ENCODE peak calls at places on chromosomes 4 and X, in ten cellular contexts. R is stimulated activated CD4-positive, alpha-beta T cell treated with anti-CD3 and anti-CD28 coated beads, Interleukin-1b, Interleukin-23, amount 100 ng/mL, for 48 hours; N is AG09309; Z is central memory CD8-positive, alpha-beta T cell; I is B cell; P is activated naive CD4-positive, alpha-beta T cell treated with Interleukin-2 at 50 U/mL for 16 hours; D is DMS 273 treated with DMSO at 0.1 percent for 48 hours; Q is NCI-H1105; L is skeletal muscle cell; S is fibroblast of gingiva. H is an unnamed sample.
A peak's percentile ranks its signal among the peaks of the same experiment; 100 is the strongest.

GRCh38 chrX:71532078-71532752 is 689 bp upstream of the OGT start:
- DNase-seq in R (peak; percentile 74), N (no peak), Z (peak; percentile 48), I (peak; percentile 49), P (peak; percentile 60), D (no peak), Q (no peak), L (peak; percentile 22), S (peak; percentile 0), H (no peak)

GRCh38 chr4:7429069-7429416 is 5.7 kb downstream of the PSAPL1 start:
- DNase-seq in R (no peak), N (no peak), Z (no peak), I (no peak), P (no peak), D (no peak), Q (no peak), L (no peak), S (no peak), H (no peak)

GRCh38 chrX:38929966-38930421 is 128.7 kb downstream of the MID1IP1 start:
- DNase-seq in R (no peak), N (peak; percentile 42), Z (no peak), I (no peak), P (no peak), D (no peak), Q (no peak), L (peak; percentile 29), S (peak; percentile 42), H (no peak)

GRCh38 chr4:22417408-22417807 is 98.5 kb downstream of the ADGRA3 start:
- DNase-seq in R (no peak), N (no peak), Z (no peak), I (no peak), P (no peak), D (no peak), Q (no peak), L (no peak), S (no peak), H (no peak)

GRCh38 chr4:52852041-52852440 is 10.1 kb upstream of the RASL11B start:
- DNase-seq in R (no peak), N (no peak), Z (no peak), I (no peak), P (no peak), D (no peak), Q (no peak), L (no peak), S (no peak), H (no peak)

GRCh38 chr4:26803462-26803861 is 57.2 kb upstream of the STIM2 start:
- DNase-seq in R (no peak), N (no peak), Z (no peak), I (no peak), P (no peak), D (peak; percentile 85), Q (no peak), L (no peak), S (peak; percentile 22), H (no peak)

GRCh38 chrX:115367956-115368355 is 78.4 kb downstream of the LUZP4 start:
- DNase-seq in R (no peak), N (no peak), Z (no peak), I (no peak), P (no peak), D (no peak), Q (no peak), L (no peak), S (no peak), H (no peak)

GRCh38 chr4:20028694-20029093 is 223.0 kb upstream of the SLIT2 start:
- DNase-seq in R (no peak), N (no peak), Z (no peak), I (no peak), P (no peak), D (no peak), Q (no peak), L (no peak), S (no peak), H (peak; percentile 42)

GRCh38 chrX:153863251-153863991 is 22.6 kb downstream of the L1CAM start:
- DNase-seq in R (no peak), N (no peak), Z (no peak), I (no peak), P (no peak), D (no peak), Q (no peak), L (no peak), S (no peak), H (no peak)

H was measured in glomerular endothelial cell.